ENCODE peak calls at places on chromosomes 1 and 21, in eight cellular contexts. One of them, this sample, is unnamed.

GRCh38 chr21:34700605-34701004 is 31.8 kb downstream of the CLIC6 start:
- DNase-seq in prostate gland: no peak
- DNase-seq in endothelial cell of umbilical vein: no peak
- DNase-seq in stomach: no peak
- DNase-seq in K562: no peak
- DNase-seq in upper lobe of left lung: no peak
- DNase-seq in H1: no peak
- DNase-seq in SK-N-SH: no peak
- DNase-seq in this sample: no peak

GRCh38 chr1:31368611-31369107 is 4.2 kb downstream of the FABP3 start:
- DNase-seq in endothelial cell of umbilical vein: no peak
- DNase-seq in SK-N-SH: no peak
- DNase-seq in upper lobe of left lung: no peak
- DNase-seq in H1: no peak
- DNase-seq in prostate gland: no peak
- DNase-seq in K562: peak; percentile 48
- DNase-seq in stomach: peak; percentile 31
- DNase-seq in this sample: no peak

GRCh38 chr1:100188617-100189016 is 10.6 kb upstream of the LRRC39 start:
- DNase-seq in upper lobe of left lung: no peak
- DNase-seq in SK-N-SH: peak; percentile 45
- DNase-seq in H1: no peak
- DNase-seq in endothelial cell of umbilical vein: no peak
- DNase-seq in stomach: no peak
- DNase-seq in prostate gland: no peak
- DNase-seq in K562: no peak
- DNase-seq in this sample: no peak

GRCh38 chr1:203186446-203187305 is at the start of gene CHI3L1:
- DNase-seq in H1: no peak
- DNase-seq in upper lobe of left lung: no peak
- DNase-seq in K562: no peak
- DNase-seq in prostate gland: peak; percentile 57
- DNase-seq in stomach: no peak
- DNase-seq in endothelial cell of umbilical vein: no peak
- DNase-seq in SK-N-SH: no peak
- DNase-seq in this sample: peak; percentile 44

GRCh38 chr1:212007896-212008295 is 27.5 kb downstream of the INTS7 start:
- DNase-seq in endothelial cell of umbilical vein: no peak
- DNase-seq in SK-N-SH: no peak
- DNase-seq in stomach: no peak
- DNase-seq in K562: no peak
- DNase-seq in H1: no peak
- DNase-seq in upper lobe of left lung: no peak
- DNase-seq in prostate gland: no peak
- DNase-seq in this sample: no peak

GRCh38 chr1:29211086-29212030 is 19.4 kb downstream of the MECR start:
- DNase-seq in H1: no peak
- DNase-seq in prostate gland: no peak
- DNase-seq in SK-N-SH: no peak
- DNase-seq in K562: no peak
- DNase-seq in endothelial cell of umbilical vein: no peak
- DNase-seq in upper lobe of left lung: no peak
- DNase-seq in stomach: no peak
- DNase-seq in this sample: no peak

GRCh38 chr1:93516164-93516563 is 68.2 kb downstream of the FNBP1L start:
- DNase-seq in H1: no peak
- DNase-seq in K562: no peak
- DNase-seq in endothelial cell of umbilical vein: no peak
- DNase-seq in prostate gland: no peak
- DNase-seq in stomach: no peak
- DNase-seq in SK-N-SH: no peak
- DNase-seq in upper lobe of left lung: no peak
- DNase-seq in this sample: peak; percentile 24

GRCh38 chr1:240189386-240189989 is 97.8 kb downstream of the FMN2 start:
- DNase-seq in endothelial cell of umbilical vein: peak; percentile 43
- DNase-seq in stomach: no peak
- DNase-seq in prostate gland: no peak
- DNase-seq in upper lobe of left lung: no peak
- DNase-seq in H1: peak; percentile 9
- DNase-seq in K562: peak; percentile 35
- DNase-seq in SK-N-SH: peak; percentile 44
- DNase-seq in this sample: peak; percentile 76

GRCh38 chr1:202165942-202166843 is 5.8 kb upstream of the PTPN7 start:
- DNase-seq in prostate gland: no peak
- DNase-seq in SK-N-SH: no peak
- DNase-seq in stomach: no peak
- DNase-seq in K562: peak; percentile 74
- DNase-seq in upper lobe of left lung: no peak
- DNase-seq in endothelial cell of umbilical vein: no peak
- DNase-seq in H1: no peak
- DNase-seq in this sample: no peak

GRCh38 chr1:162488219-162488618 is 9.4 kb upstream of the UHMK1 start:
- DNase-seq in H1: no peak
- DNase-seq in stomach: no peak
- DNase-seq in upper lobe of left lung: no peak
- DNase-seq in endothelial cell of umbilical vein: no peak
- DNase-seq in K562: no peak
- DNase-seq in SK-N-SH: no peak
- DNase-seq in prostate gland: no peak
- DNase-seq in this sample: no peak
- H3K27me3 ChIP-seq in H1: no peaks in the 10 kb centered on the region
- H3K27me3 ChIP-seq in stomach: no peaks in the 10 kb centered on the region
- H3K27me3 ChIP-seq in upper lobe of left lung: no peaks in the 10 kb centered on the region
- H3K27me3 ChIP-seq in endothelial cell of umbilical vein: no peaks in the 10 kb centered on the region
- H3K27me3 ChIP-seq in K562: no peaks in the 10 kb centered on the region
- H3K27me3 ChIP-seq in SK-N-SH: no peaks in the 10 kb centered on the region
- H3K27me3 ChIP-seq in prostate gland: no peaks in the 10 kb centered on the region
- H3K27me3 ChIP-seq in this sample: no peaks in the 10 kb centered on the region

GRCh38 chr1:27111771-27112573 is 43.0 kb downstream of the SLC9A1 start:
- DNase-seq in SK-N-SH: peak; percentile 63
- DNase-seq in upper lobe of left lung: no peak
- DNase-seq in endothelial cell of umbilical vein: peak; percentile 99
- DNase-seq in H1: no peak
- DNase-seq in prostate gland: peak; percentile 65
- DNase-seq in stomach: peak; percentile 76
- DNase-seq in K562: peak; percentile 65
- DNase-seq in this sample: no peak
- H3K27ac ChIP-seq in SK-N-SH: peak overlapping the region; percentile 83
- H3K27ac ChIP-seq in upper lobe of left lung: peak overlapping the region; percentile 69
- H3K27ac ChIP-seq in endothelial cell of umbilical vein: peak overlapping the region; percentile 78
- H3K27ac ChIP-seq in H1: no peak overlapping the region
- H3K27ac ChIP-seq in prostate gland: peak overlapping the region; percentile 21
- H3K27ac ChIP-seq in stomach: peak overlapping the region; percentile 56
- H3K27ac ChIP-seq in K562: peak overlapping the region; percentile 8
- H3K27ac ChIP-seq in this sample: no peak overlapping the region

DNA sequence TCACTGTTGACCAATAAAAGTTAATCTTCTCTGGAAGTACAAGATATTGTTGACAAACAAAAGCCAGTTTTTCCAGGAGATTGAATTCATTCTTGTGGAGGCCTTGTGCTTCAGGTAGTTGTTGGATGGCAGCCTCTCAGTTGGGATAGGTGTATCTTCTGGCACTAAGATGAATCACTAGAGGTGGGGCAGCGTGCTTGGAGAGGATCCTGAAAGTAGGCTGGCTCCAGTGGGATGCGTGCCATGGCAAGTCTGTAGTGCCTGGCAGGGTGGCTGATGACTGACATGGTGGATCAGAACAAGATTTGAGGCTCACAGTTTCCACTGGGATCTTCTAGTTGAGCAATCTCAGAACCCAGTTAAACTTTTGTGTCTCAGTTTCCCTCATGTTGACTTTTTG is 2.4 kb downstream of the VPS13D start:
- DNase-seq in endothelial cell of umbilical vein: no peak
- DNase-seq in H1: no peak
- DNase-seq in stomach: peak; percentile 37
- DNase-seq in prostate gland: peak; percentile 84
- DNase-seq in upper lobe of left lung: no peak
- DNase-seq in K562: no peak
- DNase-seq in SK-N-SH: no peak
- DNase-seq in this sample: no peak
- TF ChIP-seq POLR2AphosphoS5 in endothelial cell of umbilical vein: no peak
- TF ChIP-seq POLR2AphosphoS5 in H1: no peak
- TF ChIP-seq POLR2AphosphoS5 in stomach: no peak
- TF ChIP-seq POLR2AphosphoS5 in prostate gland: peak; percentile 53
- TF ChIP-seq POLR2AphosphoS5 in upper lobe of left lung: no peak
- TF ChIP-seq POLR2AphosphoS5 in K562: no peak
- TF ChIP-seq POLR2AphosphoS5 in SK-N-SH: no peak
- TF ChIP-seq POLR2AphosphoS5 in this sample: no peak

DNA sequence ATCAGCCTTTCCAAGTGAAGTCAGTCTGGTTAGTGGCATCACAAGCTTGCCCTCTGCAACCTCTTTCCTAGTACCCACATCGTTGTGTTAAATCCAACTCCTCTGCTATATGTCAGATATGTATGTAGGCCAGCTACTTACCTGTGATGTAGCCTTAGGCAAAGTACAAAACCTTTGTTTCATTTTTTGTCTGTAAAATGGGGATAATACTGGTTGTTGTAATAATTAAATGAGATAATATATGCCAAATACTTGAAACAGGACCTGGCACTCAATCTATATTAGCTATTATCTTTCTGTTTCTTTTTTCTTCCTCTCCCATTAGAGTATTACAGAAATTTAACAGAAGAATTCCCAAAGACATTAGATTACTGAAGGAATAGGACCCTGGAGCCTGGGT is 1.2 kb downstream of the PCP4L1 start:
- DNase-seq in K562: no peak
- DNase-seq in H1: no peak
- DNase-seq in upper lobe of left lung: no peak
- DNase-seq in SK-N-SH: no peak
- DNase-seq in prostate gland: no peak
- DNase-seq in endothelial cell of umbilical vein: no peak
- DNase-seq in stomach: no peak
- DNase-seq in this sample: no peak
- H3K27me3 ChIP-seq in K562: peaks cover 30% of the 10 kb centered on the region
- H3K27me3 ChIP-seq in H1: peaks cover 7% of the 10 kb centered on the region
- H3K27me3 ChIP-seq in upper lobe of left lung: peaks cover 13% of the 10 kb centered on the region
- H3K27me3 ChIP-seq in SK-N-SH: peaks cover 32% of the 10 kb centered on the region
- H3K27me3 ChIP-seq in prostate gland: no peaks in the 10 kb centered on the region
- H3K27me3 ChIP-seq in endothelial cell of umbilical vein: peaks cover 31% of the 10 kb centered on the region
- H3K27me3 ChIP-seq in stomach: no peaks in the 10 kb centered on the region
- H3K27me3 ChIP-seq in this sample: peaks cover 38% of the 10 kb centered on the region

GRCh38 chr1:112079446-112079845 is 90.0 kb upstream of the KCND3 start:
- DNase-seq in prostate gland: no peak
- DNase-seq in H1: no peak
- DNase-seq in upper lobe of left lung: no peak
- DNase-seq in SK-N-SH: no peak
- DNase-seq in stomach: no peak
- DNase-seq in endothelial cell of umbilical vein: no peak
- DNase-seq in K562: no peak
- DNase-seq in this sample: no peak
- H3K27ac ChIP-seq in prostate gland: no peak overlapping the region
- H3K27ac ChIP-seq in H1: no peak overlapping the region
- H3K27ac ChIP-seq in upper lobe of left lung: no peak overlapping the region
- H3K27ac ChIP-seq in SK-N-SH: no peak overlapping the region
- H3K27ac ChIP-seq in stomach: no peak overlapping the region
- H3K27ac ChIP-seq in endothelial cell of umbilical vein: no peak overlapping the region
- H3K27ac ChIP-seq in K562: no peak overlapping the region
- H3K27ac ChIP-seq in this sample: no peak overlapping the region

DNA sequence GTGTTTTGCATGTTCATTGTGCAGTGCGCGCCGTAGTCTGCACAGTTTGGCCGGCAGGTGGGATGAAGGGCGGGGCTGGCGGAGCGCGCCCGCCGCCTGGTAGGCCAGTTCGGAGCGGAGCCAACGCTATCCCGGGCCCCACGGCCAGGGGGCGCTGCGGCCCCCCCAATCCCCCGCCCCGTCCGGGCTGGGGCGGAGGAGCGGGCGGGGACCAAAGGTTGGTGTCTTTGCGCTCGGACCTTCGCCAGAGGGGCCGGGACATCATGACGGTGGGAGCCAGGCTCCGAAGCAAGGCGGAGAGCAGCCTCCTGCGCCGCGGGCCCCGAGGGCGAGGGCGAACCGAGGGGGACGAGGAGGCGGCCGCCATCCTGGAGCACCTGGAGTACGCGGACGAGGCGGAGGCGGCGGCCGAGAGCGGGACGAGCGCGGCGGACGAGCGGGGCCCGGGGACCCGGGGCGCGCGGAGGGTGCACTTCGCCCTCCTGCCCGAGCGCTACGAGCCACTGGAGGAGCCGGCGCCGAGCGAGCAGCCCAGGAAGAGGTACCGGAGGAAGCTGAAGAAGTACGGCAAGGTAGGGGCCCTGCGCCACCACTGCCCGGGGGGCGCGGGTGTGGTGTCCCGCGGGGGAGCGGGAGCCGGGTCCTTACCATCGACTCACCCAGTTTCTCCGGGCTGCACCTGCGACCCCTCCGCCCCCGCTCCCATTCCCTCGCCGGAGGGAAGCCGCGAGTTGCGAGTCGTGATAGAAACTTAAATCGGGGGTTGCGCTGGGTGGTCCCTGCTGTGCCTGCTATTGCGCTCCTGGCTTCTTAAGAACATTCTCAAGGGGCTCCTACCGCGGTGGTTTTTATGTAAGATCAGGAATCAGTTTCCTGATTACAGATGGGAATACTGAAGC is at the start of gene C1orf115:
- DNase-seq in SK-N-SH: peak; percentile 98
- DNase-seq in K562: peak; percentile 44
- DNase-seq in endothelial cell of umbilical vein: peak; percentile 81
- DNase-seq in upper lobe of left lung: peak; percentile 97
- DNase-seq in stomach: peak; percentile 89
- DNase-seq in prostate gland: peak; percentile 75
- DNase-seq in H1: peak; percentile 44
- DNase-seq in this sample: peak; percentile 85
- TF ChIP-seq POLR2AphosphoS5 in SK-N-SH: no peak
- TF ChIP-seq POLR2AphosphoS5 in K562: no peak
- TF ChIP-seq POLR2AphosphoS5 in endothelial cell of umbilical vein: peak; percentile 42
- TF ChIP-seq POLR2AphosphoS5 in upper lobe of left lung: peak; percentile 53
- TF ChIP-seq POLR2AphosphoS5 in stomach: peak; percentile 80
- TF ChIP-seq POLR2AphosphoS5 in prostate gland: peak; percentile 61
- TF ChIP-seq POLR2AphosphoS5 in H1: peak; percentile 47
- TF ChIP-seq POLR2AphosphoS5 in this sample: peak; percentile 91

GRCh38 chr1:3660704-3661103 is 8.4 kb downstream of the TP73 start:
- DNase-seq in K562: no peak
- DNase-seq in H1: no peak
- DNase-seq in stomach: no peak
- DNase-seq in prostate gland: no peak
- DNase-seq in SK-N-SH: no peak
- DNase-seq in endothelial cell of umbilical vein: no peak
- DNase-seq in upper lobe of left lung: no peak
- DNase-seq in this sample: no peak
- H3K27me3 ChIP-seq in K562: peaks cover 30% of the 10 kb centered on the region
- H3K27me3 ChIP-seq in H1: peaks cover 2% of the 10 kb centered on the region
- H3K27me3 ChIP-seq in stomach: no peaks in the 10 kb centered on the region
- H3K27me3 ChIP-seq in prostate gland: no peaks in the 10 kb centered on the region
- H3K27me3 ChIP-seq in SK-N-SH: peaks cover 4% of the 10 kb centered on the region
- H3K27me3 ChIP-seq in endothelial cell of umbilical vein: no peaks in the 10 kb centered on the region
- H3K27me3 ChIP-seq in upper lobe of left lung: no peaks in the 10 kb centered on the region
- H3K27me3 ChIP-seq in this sample: peaks cover 23% of the 10 kb centered on the region

This sample was measured in GM23338.